ENCODE peak calls at places on chromosomes 5 and 9, in ten cellular contexts. H is fibroblast of lung; X is nephron progenitor cell; Z is ELR; A is A673; F is T47D; Y is dorsolateral prefrontal cortex; B is LoVo; K is AG04450; E is stimulated activated CD4-positive, alpha-beta T cell treated with anti-CD3 and anti-CD28 coated beads, TNF-alpha, amount 100 ng/mL, for 24 hours. V is an unnamed sample.
A peak's percentile ranks its signal among the peaks of the same experiment; 100 is the strongest.

GRCh38 chr9:33867747-33868429 is 50.9 kb downstream of the UBE2R2 start:
- DNase-seq in H (peak; percentile 69), X (no peak), Z (no peak), A (no peak), F (no peak), Y (no peak), B (no peak), K (no peak), E (no peak), V (peak; percentile 36)

GRCh38 chr5:136028782-136029742 is at the start of gene TGFBI:
- DNase-seq in H (peak; percentile 55), X (peak; percentile 79), Z (peak; percentile 84), A (peak; percentile 63), F (peak; percentile 74), Y (peak; percentile 34), B (peak; percentile 70), K (peak; percentile 30), E (no peak), V (no peak)

GRCh38 chr9:33177633-33178032 is 10.5 kb upstream of the B4GALT1 start:
- DNase-seq in H (no peak), X (no peak), Z (no peak), A (no peak), F (no peak), Y (no peak), B (no peak), K (no peak), E (no peak), V (no peak)

GRCh38 chr5:81147011-81147594 is 86.0 kb upstream of the CKMT2 start:
- DNase-seq in H (no peak), X (no peak), Z (no peak), A (no peak), F (no peak), Y (no peak), B (no peak), K (no peak), E (no peak), V (no peak)

GRCh38 chr9:76654575-76654974 is 109.7 kb upstream of the PCA3 start:
- DNase-seq in H (peak; percentile 97), X (no peak), Z (peak; percentile 94), A (no peak), F (no peak), Y (no peak), B (no peak), K (peak; percentile 86), E (no peak), V (peak; percentile 92)

GRCh38 chr5:92944903-92945629 is 636.0 kb downstream of the NR2F1-AS1 start:
- DNase-seq in H (peak; percentile 65), X (no peak), Z (no peak), A (no peak), F (no peak), Y (no peak), B (peak; percentile 31), K (peak; percentile 47), E (no peak), V (peak; percentile 47)

GRCh38 chr9:92206490-92206889 is 87.0 kb downstream of the IARS1 start:
- DNase-seq in H (peak; percentile 22), X (no peak), Z (peak; percentile 71), A (no peak), F (no peak), Y (no peak), B (no peak), K (no peak), E (no peak), V (no peak)

GRCh38 chr5:13859285-13859684 is 85.2 kb downstream of the DNAH5 start:
- DNase-seq in H (no peak), X (no peak), Z (no peak), A (no peak), F (no peak), Y (no peak), B (no peak), K (no peak), E (no peak), V (no peak)

GRCh38 chr5:53262348-53262970 is 152.9 kb upstream of the MOCS2 start:
- DNase-seq in H (peak; percentile 73), X (peak; percentile 13), Z (peak; percentile 75), A (peak; percentile 16), F (no peak), Y (no peak), B (no peak), K (no peak), E (no peak), V (no peak)

GRCh38 chr9:132589148-132590036 is 7.0 kb downstream of the BARHL1 start:
- DNase-seq in H (no peak), X (peak; percentile 42), Z (no peak), A (no peak), F (no peak), Y (no peak), B (no peak), K (no peak), E (no peak), V (no peak)

GRCh38 chr5:150114102-150114641 is 27.8 kb upstream of the CSF1R start:
- DNase-seq in H (no peak), X (no peak), Z (no peak), A (no peak), F (no peak), Y (no peak), B (no peak), K (no peak), E (no peak), V (no peak)

V was measured in BJ.